ENCODE peak calls at places on chromosomes 2 and 18, in six cellular contexts. U is stimulated activated CD8-positive, alpha-beta memory T cell treated with anti-CD3 and anti-CD28 coated beads, Interleukin-4, amount 100 ng/mL, for 24 hours; F is GM10248; V is B cell; I is AG09309; Z is left colon. H is an unnamed sample.

GRCh38 chr2:60674524-60675165 is 81.4 kb upstream of the PAPOLG start:
- DNase-seq in U (peak), F (peak), V (peak), I (peak), Z (peak), H (peak)

GRCh38 chr2:41180392-41180791 is 728.5 kb upstream of the SLC8A1 start:
- DNase-seq in U (no peak), F (no peak), V (no peak), I (no peak), Z (no peak), H (no peak)

GRCh38 chr18:5093902-5094301 is 103.2 kb downstream of the AKAIN1 start:
- DNase-seq in U (no peak), F (no peak), V (no peak), I (no peak), Z (no peak), H (no peak)

GRCh38 chr2:61471905-61472805 is 1.3 kb upstream of the USP34 start:
- DNase-seq in U (no peak), F (peak), V (peak), I (no peak), Z (peak), H (peak)

GRCh38 chr18:74976331-74976909 is 232.5 kb downstream of the PTGR3 start:
- DNase-seq in U (no peak), F (no peak), V (no peak), I (no peak), Z (no peak), H (no peak)

GRCh38 chr2:185663811-185664210 is 74.8 kb upstream of the FSIP2 start:
- DNase-seq in U (no peak), F (no peak), V (no peak), I (no peak), Z (no peak), H (no peak)

GRCh38 chr2:223057545-223057944 is 5.6 kb downstream of the KCNE4 start:
- DNase-seq in U (no peak), F (no peak), V (no peak), I (no peak), Z (no peak), H (no peak)

GRCh38 chr2:237128026-237128703 is 42.5 kb downstream of the COPS8 start:
- DNase-seq in U (peak), F (no peak), V (no peak), I (peak), Z (peak), H (peak)

GRCh38 chr2:10257500-10258147 is 45.1 kb upstream of the HPCAL1 start:
- DNase-seq in U (no peak), F (no peak), V (no peak), I (no peak), Z (peak), H (no peak)

GRCh38 chr18:58315041-58315440 is 271.0 kb downstream of the NEDD4L start:
- DNase-seq in U (no peak), F (no peak), V (no peak), I (no peak), Z (no peak), H (no peak)

GRCh38 chr18:79681484-79682387 is 2.1 kb downstream of the CTDP1 start:
- DNase-seq in U (no peak), F (no peak), V (no peak), I (no peak), Z (peak), H (no peak)

GRCh38 chr2:200426754-200427153 is 83.1 kb downstream of the KCTD18 start:
- DNase-seq in U (no peak), F (no peak), V (no peak), I (no peak), Z (no peak), H (no peak)

GRCh38 chr18:55768255-55768654 is 180.3 kb upstream of the TCF4 start:
- DNase-seq in U (no peak), F (no peak), V (no peak), I (no peak), Z (no peak), H (no peak)

GRCh38 chr2:149858916-149859634 is 271.5 kb upstream of the MMADHC start:
- DNase-seq in U (no peak), F (no peak), V (no peak), I (peak), Z (no peak), H (peak)

GRCh38 chr2:135149251-135149650 is 97.2 kb downstream of the RAB3GAP1 start:
- DNase-seq in U (no peak), F (no peak), V (no peak), I (peak), Z (no peak), H (no peak)

GRCh38 chr2:221518201-221518936 is 53.7 kb downstream of the EPHA4 start:
- DNase-seq in U (no peak), F (no peak), V (no peak), I (no peak), Z (no peak), H (no peak)

GRCh38 chr18:3217930-3218647 is 1.7 kb downstream of the MYOM1 start:
- DNase-seq in U (no peak), F (no peak), V (no peak), I (no peak), Z (peak), H (no peak)

GRCh38 chr2:162403884-162404283 is 60.0 kb downstream of the GCA start:
- DNase-seq in U (no peak), F (no peak), V (no peak), I (no peak), Z (no peak), H (no peak)

GRCh38 chr2:43898958-43899346 is 60.2 kb downstream of the ABCG8 start:
- DNase-seq in U (no peak), F (no peak), V (no peak), I (no peak), Z (no peak), H (no peak)

GRCh38 chr18:79621501-79621900 is 58.1 kb upstream of the CTDP1 start:
- DNase-seq in U (no peak), F (no peak), V (no peak), I (no peak), Z (no peak), H (no peak)

GRCh38 chr2:57906152-57906732 is 140.4 kb upstream of the VRK2 start:
- DNase-seq in U (no peak), F (peak), V (peak), I (peak), Z (no peak), H (peak)

GRCh38 chr2:235901243-235901642 is 266.9 kb downstream of the GBX2 start:
- DNase-seq in U (no peak), F (no peak), V (no peak), I (no peak), Z (no peak), H (no peak)

GRCh38 chr2:168529054-168529833 is 73.2 kb downstream of the CERS6 start:
- DNase-seq in U (no peak), F (no peak), V (no peak), I (no peak), Z (no peak), H (no peak)

GRCh38 chr2:239150125-239151011 is 250.5 kb downstream of the HDAC4 start:
- DNase-seq in U (no peak), F (no peak), V (no peak), I (no peak), Z (peak), H (no peak)

GRCh38 chr18:10312316-10313015 is 142.0 kb upstream of the APCDD1 start:
- DNase-seq in U (no peak), F (no peak), V (no peak), I (no peak), Z (no peak), H (no peak)

GRCh38 chr2:19900536-19901200 is 1.1 kb downstream of the TTC32 start:
- DNase-seq in U (no peak), F (peak), V (no peak), I (no peak), Z (peak), H (no peak)

GRCh38 chr2:85394256-85394655 is 15.9 kb downstream of the CAPG start:
- DNase-seq in U (no peak), F (no peak), V (no peak), I (no peak), Z (no peak), H (peak)

GRCh38 chr2:9982248-9982647 is 30.8 kb downstream of the GRHL1 start:
- DNase-seq in U (no peak), F (no peak), V (no peak), I (peak), Z (no peak), H (no peak)

GRCh38 chr2:190136259-190136658 is 73.7 kb upstream of the MSTN start:
- DNase-seq in U (no peak), F (no peak), V (no peak), I (no peak), Z (no peak), H (no peak)

GRCh38 chr2:98394595-98395153 is 48.4 kb downstream of the CNGA3 start:
- DNase-seq in U (no peak), F (no peak), V (no peak), I (no peak), Z (no peak), H (peak)

GRCh38 chr2:222796413-222797103 is 64.3 kb upstream of the ACSL3 start:
- DNase-seq in U (no peak), F (no peak), V (no peak), I (no peak), Z (peak), H (peak)

GRCh38 chr2:174771631-174772491 is 7.6 kb upstream of the CHRNA1 start:
- DNase-seq in U (no peak), F (peak), V (no peak), I (peak), Z (peak), H (peak)

GRCh38 chr2:11097988-11098387 is 57.3 kb upstream of the SLC66A3 start:
- DNase-seq in U (no peak), F (no peak), V (no peak), I (no peak), Z (no peak), H (no peak)

GRCh38 chr18:3867768-3868445 is 417.9 kb downstream of the TGIF1 start:
- DNase-seq in U (no peak), F (no peak), V (no peak), I (no peak), Z (no peak), H (peak)

GRCh38 chr18:8705280-8705940 is at the start of gene MTCL1:
- DNase-seq in U (no peak), F (peak), V (peak), I (no peak), Z (peak), H (peak)

GRCh38 chr2:39175391-39175790 is 54.5 kb upstream of the SOS1 start:
- DNase-seq in U (no peak), F (no peak), V (no peak), I (no peak), Z (no peak), H (no peak)

GRCh38 chr18:10195529-10195928 is 258.9 kb upstream of the APCDD1 start:
- DNase-seq in U (no peak), F (no peak), V (no peak), I (no peak), Z (no peak), H (no peak)

GRCh38 chr2:240631561-240632290 is 6.4 kb downstream of the GPR35 start:
- DNase-seq in U (no peak), F (no peak), V (peak), I (no peak), Z (peak), H (no peak)

GRCh38 chr2:64937341-64938230 is 51.6 kb upstream of the SLC1A4 start:
- DNase-seq in U (no peak), F (no peak), V (peak), I (no peak), Z (peak), H (no peak)

GRCh38 chr2:137943035-137943830 is 21.0 kb upstream of the HNMT start:
- DNase-seq in U (no peak), F (no peak), V (no peak), I (no peak), Z (no peak), H (no peak)